ENCODE peak calls at places on chromosomes 12 and 14, in seven cellular contexts. N, F, C, Q, L, X and A are unnamed samples.

GRCh38 chr12:34394211-34395055 is 372.1 kb downstream of the ALG10 start:
- DNase-seq in L (no peak), C (no peak), X (no peak), F (no peak), N (no peak), Q (no peak), A (no peak)

GRCh38 chr14:67492538-67492937 is 4.0 kb upstream of the TMEM229B start:
- DNase-seq in Q (peak; percentile 74), L (peak; percentile 36), F (no peak), X (no peak), N (no peak), C (no peak), A (no peak)

GRCh38 chr12:1204581-1205121 is 213.6 kb downstream of the ERC1 start:
- DNase-seq in C (no peak), L (no peak), N (no peak), X (no peak), Q (no peak), F (no peak), A (no peak)

GRCh38 chr14:55053018-55053417 is 1.6 kb downstream of the MAPK1IP1L start:
- DNase-seq in L (no peak), Q (no peak), F (no peak), X (no peak), N (no peak), C (no peak), A (no peak)

GRCh38 chr12:79186506-79186905 is 321.9 kb downstream of the SYT1 start:
- DNase-seq in L (no peak), N (no peak), Q (no peak), F (no peak), C (no peak), X (no peak), A (no peak)

GRCh38 chr12:81077686-81078441 is at the start of gene ACSS3:
- DNase-seq in F (peak; percentile 44), C (peak; percentile 56), X (peak; percentile 47), L (peak; percentile 80), Q (no peak), N (no peak), A (peak; percentile 73)

GRCh38 chr12:79844693-79845092 is 90.2 kb downstream of the PPP1R12A start:
- DNase-seq in F (peak; percentile 83), N (no peak), C (no peak), L (no peak), X (no peak), Q (no peak), A (peak; percentile 78)

GRCh38 chr14:31967669-31967975 is 109.5 kb upstream of the ARHGAP5 start:
- DNase-seq in L (no peak), N (no peak), F (no peak), C (no peak), X (no peak), Q (no peak), A (no peak)

GRCh38 chr12:32895688-32896437 is 714 bp downstream of the PKP2 start:
- DNase-seq in Q (peak; percentile 10), L (peak; percentile 58), N (no peak), F (no peak), C (peak; percentile 10), X (no peak), A (no peak)

GRCh38 chr14:44204061-44204815 is 302.8 kb downstream of the FSCB start:
- DNase-seq in F (no peak), N (no peak), Q (no peak), C (no peak), L (no peak), X (no peak), A (peak; percentile 9)

GRCh38 chr12:104108755-104109445 is 29.1 kb downstream of the NFYB start:
- DNase-seq in Q (peak; percentile 75), F (peak; percentile 77), X (peak; percentile 89), C (peak; percentile 91), L (peak; percentile 77), N (peak; percentile 85), A (peak; percentile 30)

GRCh38 chr12:25958254-25959068 is at the start of gene RASSF8:
- DNase-seq in N (no peak), L (peak; percentile 50), C (peak; percentile 66), Q (no peak), X (peak; percentile 64), F (peak; percentile 75), A (no peak)

GRCh38 chr12:32151081-32151480 is 44.4 kb downstream of the BICD1 start:
- DNase-seq in Q (no peak), C (no peak), F (no peak), L (no peak), X (no peak), N (no peak), A (no peak)

GRCh38 chr12:75813066-75813465 is 218.5 kb downstream of the PHLDA1 start:
- DNase-seq in C (no peak), F (no peak), X (no peak), N (no peak), Q (no peak), L (no peak), A (no peak)

GRCh38 chr14:32940066-32940651 is 1.5 kb downstream of the NPAS3 start:
- DNase-seq in F (no peak), X (no peak), C (peak; percentile 22), Q (no peak), L (peak; percentile 37), N (no peak), A (no peak)

GRCh38 chr12:29153231-29153630 is 4.2 kb downstream of the FAR2 start:
- DNase-seq in Q (no peak), N (no peak), F (no peak), C (peak; percentile 48), L (no peak), X (no peak), A (peak; percentile 56)

GRCh38 chr12:131121705-131122405 is 168.1 kb downstream of the ADGRD1 start:
- DNase-seq in F (no peak), N (no peak), C (no peak), X (no peak), Q (no peak), L (no peak), A (no peak)

GRCh38 chr12:58576965-58577364 is 343.3 kb downstream of the LRIG3 start:
- DNase-seq in X (no peak), N (no peak), L (no peak), F (no peak), C (no peak), Q (no peak), A (no peak)

GRCh38 chr14:75648066-75648838 is 12.4 kb downstream of the ERG28 start:
- DNase-seq in X (no peak), L (no peak), F (peak; percentile 99), C (peak; percentile 37), Q (no peak), N (no peak), A (no peak)

GRCh38 chr12:643478-644292 is 19.6 kb downstream of the NINJ2 start:
- DNase-seq in N (peak; percentile 24), L (peak; percentile 60), C (no peak), X (no peak), F (no peak), Q (no peak), A (no peak)

GRCh38 chr14:24246765-24247212 is 4.4 kb upstream of the TINF2 start:
- DNase-seq in F (peak; percentile 40), X (no peak), C (no peak), N (peak; percentile 6), Q (no peak), L (no peak), A (no peak)

GRCh38 chr14:71165121-71165574 is 257.9 kb downstream of the PCNX1 start:
- DNase-seq in F (peak; percentile 15), N (no peak), L (no peak), C (no peak), X (no peak), Q (no peak), A (no peak)

GRCh38 chr14:73245401-73246325 is 8.4 kb downstream of the PAPLN start:
- DNase-seq in X (no peak), C (no peak), F (peak; percentile 68), N (peak; percentile 22), Q (no peak), L (peak; percentile 34), A (no peak)

GRCh38 chr14:69684461-69685183 is 73.2 kb downstream of the SUSD6 start:
- DNase-seq in N (no peak), F (no peak), Q (no peak), C (no peak), L (no peak), X (no peak), A (no peak)

GRCh38 chr12:68613209-68613904 is 2.7 kb downstream of the RAP1B start:
- DNase-seq in X (no peak), N (peak; percentile 35), Q (no peak), F (no peak), L (no peak), C (no peak), A (no peak)

GRCh38 chr14:64801800-64802199 is 77.9 kb downstream of the SPTB start:
- DNase-seq in L (peak; percentile 14), Q (peak; percentile 12), X (peak; percentile 45), F (peak; percentile 41), N (no peak), C (no peak), A (no peak)

GRCh38 chr14:53929871-53930685 is 26.5 kb downstream of the BMP4 start:
- DNase-seq in L (peak; percentile 18), Q (peak; percentile 66), C (no peak), X (no peak), F (peak; percentile 65), N (no peak), A (no peak)

GRCh38 chr14:56490379-56490778 is 89.2 kb upstream of the TMEM260 start:
- DNase-seq in X (no peak), L (peak; percentile 42), C (peak; percentile 40), N (no peak), Q (peak; percentile 61), F (peak; percentile 37), A (no peak)

GRCh38 chr14:104150201-104151027 is 12.0 kb downstream of the KIF26A start:
- DNase-seq in N (no peak), X (no peak), L (no peak), C (no peak), Q (no peak), F (no peak), A (peak; percentile 47)

GRCh38 chr12:57470970-57471656 is 8.6 kb downstream of the ARHGAP9 start:
- DNase-seq in C (no peak), N (no peak), X (no peak), F (no peak), Q (no peak), L (no peak), A (no peak)

GRCh38 chr14:103290056-103290455 is 44.0 kb upstream of the EIF5 start:
- DNase-seq in Q (no peak), L (no peak), N (no peak), C (no peak), F (no peak), X (no peak), A (no peak)

GRCh38 chr12:64627781-64628180 is 17.5 kb downstream of the RASSF3 start:
- DNase-seq in C (no peak), L (no peak), F (peak; percentile 74), N (no peak), X (no peak), Q (no peak), A (no peak)

GRCh38 chr12:88509851-88510250 is 70.4 kb downstream of the KITLG start:
- DNase-seq in X (no peak), F (peak; percentile 57), C (no peak), L (no peak), Q (no peak), N (no peak), A (no peak)

GRCh38 chr12:47560408-47560807 is 145.4 kb downstream of the RPAP3 start:
- DNase-seq in Q (no peak), C (no peak), F (no peak), X (no peak), N (no peak), L (no peak), A (no peak)

GRCh38 chr12:24861751-24862575 is 86.9 kb downstream of the BCAT1 start:
- DNase-seq in N (no peak), L (no peak), Q (no peak), C (no peak), F (no peak), X (no peak), A (no peak)

GRCh38 chr12:112537710-112538396 is 119.1 kb downstream of the PTPN11 start:
- DNase-seq in N (no peak), C (no peak), Q (no peak), X (no peak), L (no peak), F (peak; percentile 60), A (peak; percentile 63)